ENCODE peak calls at places on chromosomes 13 and 19, in nine cellular contexts. Q is fibroblast of mammary gland; P is tibial nerve; K is CD8-positive, alpha-beta memory T cell; X is mesendoderm; Y is astrocyte; D is astrocyte of the spinal cord; U is foreskin fibroblast; F is neuronal stem cell. C is an unnamed sample.

GRCh38 chr19:38735257-38735686 is 9.0 kb downstream of the CAPN12 start:
- DNase-seq in Q (no peak), P (no peak), K (peak), X (peak), Y (no peak), D (no peak), U (no peak), F (no peak), C (no peak)

GRCh38 chr13:97274782-97275252 is 52.7 kb downstream of the MBNL2 start:
- DNase-seq in Q (peak), P (no peak), K (no peak), X (no peak), Y (peak), D (peak), U (no peak), F (no peak), C (no peak)

GRCh38 chr19:28541602-28542393 is 671.2 kb downstream of the UQCRFS1 start:
- DNase-seq in Q (no peak), P (no peak), K (no peak), X (no peak), Y (no peak), D (no peak), U (no peak), F (no peak), C (no peak)

GRCh38 chr13:20159646-20160345 is 1.1 kb downstream of the GJA3 start:
- DNase-seq in Q (peak), P (no peak), K (no peak), X (no peak), Y (peak), D (peak), U (peak), F (no peak), C (no peak)

GRCh38 chr13:40494513-40494912 is 171.9 kb downstream of the FOXO1 start:
- DNase-seq in Q (no peak), P (no peak), K (no peak), X (no peak), Y (peak), D (peak), U (no peak), F (no peak), C (no peak)

GRCh38 chr19:17565611-17566010 is 10.2 kb downstream of the COLGALT1 start:
- DNase-seq in Q (no peak), P (no peak), K (no peak), X (no peak), Y (no peak), D (no peak), U (no peak), F (no peak), C (no peak)

GRCh38 chr13:111420113-111420876 is 99.9 kb downstream of the TEX29 start:
- DNase-seq in Q (no peak), P (no peak), K (no peak), X (no peak), Y (no peak), D (no peak), U (no peak), F (no peak), C (no peak)

GRCh38 chr19:34230833-34231232 is 23.5 kb upstream of the GARRE1 start:
- DNase-seq in Q (no peak), P (no peak), K (no peak), X (no peak), Y (no peak), D (no peak), U (no peak), F (no peak), C (no peak)

GRCh38 chr19:1292419-1293151 is 6.9 kb downstream of the EFNA2 start:
- DNase-seq in Q (no peak), P (no peak), K (no peak), X (no peak), Y (no peak), D (no peak), U (no peak), F (no peak), C (no peak)

GRCh38 chr19:20999731-21000352 is 20.6 kb upstream of the ZNF430 start:
- DNase-seq in Q (peak), P (peak), K (peak), X (peak), Y (peak), D (peak), U (peak), F (peak), C (peak)

GRCh38 chr19:46945668-46946067 is 74.0 kb upstream of the NPAS1 start:
- DNase-seq in Q (peak), P (no peak), K (no peak), X (no peak), Y (no peak), D (no peak), U (no peak), F (no peak), C (no peak)

GRCh38 chr19:5108866-5109265 is 140.0 kb downstream of the KDM4B start:
- DNase-seq in Q (no peak), P (no peak), K (no peak), X (no peak), Y (no peak), D (no peak), U (no peak), F (no peak), C (no peak)

GRCh38 chr19:55606471-55606787 is 982 bp downstream of the ZNF865 start:
- DNase-seq in Q (no peak), P (no peak), K (no peak), X (no peak), Y (no peak), D (no peak), U (no peak), F (no peak), C (no peak)

GRCh38 chr19:55605207-55605636 is 225 bp upstream of the ZNF865 start:
- DNase-seq in Q (peak), P (peak), K (peak), X (peak), Y (peak), D (peak), U (peak), F (peak), C (peak)

GRCh38 chr19:55606817-55607216 is 1.4 kb downstream of the ZNF865 start:
- DNase-seq in Q (no peak), P (no peak), K (no peak), X (no peak), Y (no peak), D (no peak), U (no peak), F (no peak), C (no peak)

GRCh38 chr19:55603581-55604292 is 1.7 kb upstream of the ZNF865 start:
- DNase-seq in Q (no peak), P (no peak), K (no peak), X (peak), Y (no peak), D (no peak), U (no peak), F (no peak), C (no peak)

DNA sequence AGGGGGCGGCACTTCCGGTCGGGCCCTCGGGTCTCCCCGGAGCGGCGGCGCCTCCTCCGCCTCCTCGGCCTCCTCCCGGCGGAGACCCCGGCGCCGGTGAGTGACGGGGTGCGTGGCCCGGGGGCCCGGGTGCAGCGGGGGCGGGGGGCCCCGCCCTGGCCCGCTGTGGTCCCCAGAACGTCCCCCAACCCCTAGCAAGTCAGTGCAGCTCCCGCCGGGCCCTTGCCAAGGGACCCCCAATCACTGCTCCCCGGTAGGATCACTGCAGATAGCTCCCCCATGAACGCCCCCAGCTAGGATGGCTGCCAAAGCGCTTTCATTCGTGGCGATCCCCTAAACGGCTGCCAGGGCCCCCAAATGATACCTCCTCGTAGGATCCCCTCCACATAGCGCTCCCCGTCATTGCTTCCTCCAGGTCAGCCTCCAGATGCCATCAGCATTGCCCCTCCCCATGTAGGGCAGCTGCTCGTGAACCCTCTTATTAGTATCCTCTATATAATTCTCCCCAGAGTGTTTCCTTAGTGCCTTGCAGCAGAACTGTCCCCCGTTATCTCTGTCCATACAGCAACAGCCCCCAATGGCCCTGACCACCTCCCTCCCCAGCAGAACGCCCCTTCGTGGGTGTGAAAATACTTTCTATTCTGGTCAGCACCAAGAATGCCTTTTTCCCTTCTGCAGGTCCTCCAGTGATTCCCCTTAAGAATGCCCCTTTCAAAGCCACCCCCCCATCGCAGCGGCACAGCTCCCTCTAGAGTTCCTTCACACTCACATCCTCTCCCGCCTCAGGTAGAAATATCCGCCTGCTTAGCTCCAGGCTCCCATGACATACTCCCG is at the start of gene ZNF865:
- DNase-seq in Q (peak), P (no peak), K (peak), X (peak), Y (peak), D (peak), U (peak), F (no peak), C (peak)
- H3K4me3 ChIP-seq in Q (peak), P (peak), K (peak), X (peak), Y (peak), D (peak), U (peak), F (peak), C (peak)

GRCh38 chr19:58060231-58060630 is 1.1 kb downstream of the ZNF135 start:
- DNase-seq in Q (no peak), P (no peak), K (no peak), X (no peak), Y (no peak), D (no peak), U (no peak), F (no peak), C (no peak)

GRCh38 chr19:58059681-58060080 is 599 bp downstream of the ZNF135 start:
- DNase-seq in Q (no peak), P (no peak), K (no peak), X (no peak), Y (no peak), D (no peak), U (no peak), F (no peak), C (no peak)

GRCh38 chr19:58056861-58057260 is 2.2 kb upstream of the ZNF135 start:
- DNase-seq in Q (no peak), P (no peak), K (no peak), X (no peak), Y (no peak), D (no peak), U (no peak), F (no peak), C (no peak)

GRCh38 chr19:58058428-58058827 is 654 bp upstream of the ZNF135 start:
- DNase-seq in Q (no peak), P (no peak), K (no peak), X (no peak), Y (no peak), D (no peak), U (no peak), F (no peak), C (no peak)

DNA sequence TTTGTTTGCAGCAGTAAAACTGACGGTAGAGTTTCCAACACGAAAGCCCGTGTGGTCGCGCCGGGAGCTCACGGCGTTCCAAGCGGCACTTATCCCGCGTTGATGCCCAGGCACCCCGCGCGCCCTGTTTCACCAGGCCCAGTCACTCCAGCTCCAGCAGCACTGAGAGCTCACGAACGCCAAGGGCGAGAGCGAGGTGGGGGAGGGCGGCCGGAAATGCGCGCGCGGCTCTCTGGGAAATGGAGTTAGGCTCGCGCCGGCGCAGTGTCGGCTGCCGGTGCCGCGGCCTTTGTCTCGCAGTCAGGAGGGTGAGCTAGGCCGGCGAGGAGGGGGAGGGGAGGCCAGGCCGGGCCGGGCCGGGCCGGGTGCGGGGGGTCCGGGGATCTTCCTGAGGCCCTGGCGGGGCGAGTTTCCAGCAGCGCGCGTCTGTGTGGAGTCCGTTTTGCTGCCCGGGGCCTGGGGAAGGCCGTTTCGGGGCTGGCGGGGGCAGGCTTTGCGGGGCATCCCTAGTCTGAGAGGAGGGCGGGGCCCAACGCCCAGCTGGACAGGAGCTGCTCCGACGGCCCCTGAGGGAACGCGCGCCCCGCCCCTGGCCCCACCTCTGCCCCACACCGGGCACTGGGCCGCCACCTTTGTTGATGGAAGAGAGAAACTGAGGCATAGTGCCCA is at the start of gene ZNF135:
- DNase-seq in Q (peak), P (peak), K (peak), X (peak), Y (peak), D (peak), U (peak), F (peak), C (peak)
- H3K4me3 ChIP-seq in Q (peak), P (peak), K (peak), X (no peak), Y (peak), D (peak), U (peak), F (peak), C (peak)

DNA sequence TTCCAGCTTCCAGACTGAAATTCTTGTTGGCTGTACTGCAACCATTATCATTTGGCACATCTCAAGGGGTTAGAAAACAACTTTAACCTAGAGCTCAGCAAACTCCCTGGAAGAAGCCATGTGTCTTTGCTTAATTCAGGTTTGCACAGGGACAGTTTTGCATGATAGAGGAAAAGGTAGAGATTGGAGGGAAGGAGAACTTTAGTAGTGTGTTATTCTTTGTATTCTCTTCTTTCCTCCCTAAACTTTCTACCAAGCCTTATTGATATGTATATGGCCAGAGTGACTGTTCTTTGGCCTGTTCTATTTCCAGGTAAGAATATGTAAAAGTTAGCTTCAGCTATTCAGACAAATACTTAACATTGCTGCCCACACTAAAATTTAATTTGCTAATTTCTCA is 53.1 kb downstream of the UGGT2 start:
- DNase-seq in Q (no peak), P (no peak), K (no peak), X (no peak), Y (no peak), D (no peak), U (no peak), F (no peak), C (no peak)
- H3K4me3 ChIP-seq in Q (no peak), P (no peak), K (no peak), X (no peak), Y (no peak), D (no peak), U (no peak), F (no peak), C (no peak)

DNA sequence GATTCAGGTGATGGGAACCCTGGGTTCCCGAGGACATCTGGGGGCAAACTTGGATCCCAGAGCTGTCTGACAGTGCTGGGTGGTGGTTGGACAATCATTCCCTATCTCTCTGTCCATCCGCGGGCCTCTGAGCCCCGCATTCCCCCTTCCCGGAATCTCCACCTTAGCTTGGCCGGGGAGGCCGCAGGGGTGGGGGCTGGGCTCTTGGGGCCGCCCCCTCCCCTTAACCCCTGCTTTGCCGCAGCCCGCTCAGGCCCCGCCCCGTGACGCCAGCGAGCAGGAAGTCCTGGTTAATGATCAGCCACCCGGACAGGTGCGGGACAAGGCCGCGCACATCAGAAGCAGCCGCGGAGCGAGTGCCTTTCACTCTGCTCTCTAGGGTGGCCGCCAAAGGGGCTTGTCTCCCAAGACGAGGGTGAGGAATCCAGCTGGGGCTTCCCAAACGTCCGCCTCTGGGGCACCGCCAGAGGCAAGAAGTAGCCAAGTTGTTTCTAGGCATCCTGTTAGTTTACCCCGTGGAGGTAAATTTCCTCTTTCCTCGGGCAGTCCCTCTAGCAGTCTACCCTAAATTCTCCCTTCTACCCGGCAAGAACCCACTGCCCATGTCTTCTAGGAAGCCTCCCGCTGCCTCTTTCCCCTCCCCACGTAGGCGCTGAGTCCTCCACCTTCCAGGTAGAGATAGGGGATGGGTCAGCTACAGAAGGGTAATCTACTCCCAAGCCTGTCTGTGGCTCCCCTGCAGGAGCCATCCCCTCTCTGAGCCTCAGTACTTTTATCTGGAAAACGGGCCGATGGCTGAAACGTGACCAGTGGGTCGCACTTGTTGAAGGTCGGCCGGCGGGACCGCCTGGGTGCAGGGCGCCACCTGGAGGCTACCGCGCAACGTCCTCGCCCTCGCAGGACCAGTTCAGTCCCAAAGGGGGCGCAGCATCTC is 3.0 kb downstream of the IRF2BP1 start:
- DNase-seq in Q (peak), P (peak), K (peak), X (peak), Y (peak), D (peak), U (peak), F (peak), C (peak)
- H3K4me3 ChIP-seq in Q (no peak), P (peak), K (no peak), X (peak), Y (peak), D (peak), U (no peak), F (no peak), C (no peak)

DNA sequence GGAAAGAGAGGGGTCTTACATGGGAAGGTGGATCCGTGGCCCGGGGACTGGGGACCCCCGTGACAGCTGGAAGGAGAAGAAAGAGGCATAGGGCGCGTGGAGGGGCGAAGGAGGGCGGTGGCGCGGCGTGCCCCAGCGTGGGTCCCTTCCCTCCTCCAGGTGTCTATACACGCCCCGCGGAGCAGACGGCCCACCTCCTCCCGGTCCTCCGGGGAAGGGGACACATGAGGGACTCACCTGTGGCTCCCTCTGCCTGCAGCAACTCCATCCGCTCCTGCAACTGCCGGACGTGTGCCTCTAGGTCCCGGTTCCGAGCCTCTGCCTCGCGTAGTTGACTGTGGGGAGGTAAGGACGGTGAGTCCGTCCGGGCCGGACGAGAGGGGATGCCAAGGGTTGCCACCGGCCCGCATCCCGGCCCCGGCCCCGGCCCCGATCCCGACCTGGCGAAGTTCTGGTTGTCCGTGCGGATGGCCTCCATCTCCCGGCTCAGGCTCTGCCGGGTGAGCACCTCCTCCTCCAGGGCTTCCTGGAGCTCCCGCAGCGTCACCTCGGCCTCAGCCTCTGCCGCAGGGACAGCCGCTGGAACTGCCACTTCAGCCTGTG is 2.4 kb upstream of the SIX5 start:
- DNase-seq in Q (no peak), P (no peak), K (no peak), X (no peak), Y (no peak), D (no peak), U (no peak), F (no peak), C (no peak)
- H3K4me3 ChIP-seq in Q (no peak), P (peak), K (no peak), X (no peak), Y (no peak), D (no peak), U (peak), F (no peak), C (no peak)

GRCh38 chr13:27465611-27466010 is 15.2 kb upstream of the MTIF3 start:
- DNase-seq in Q (no peak), P (no peak), K (no peak), X (no peak), Y (no peak), D (no peak), U (no peak), F (no peak), C (no peak)

GRCh38 chr13:27470042-27470830 is 19.9 kb upstream of the MTIF3 start:
- DNase-seq in Q (no peak), P (no peak), K (no peak), X (no peak), Y (no peak), D (no peak), U (no peak), F (no peak), C (no peak)

GRCh38 chr13:27461940-27462584 is 11.7 kb upstream of the MTIF3 start:
- DNase-seq in Q (no peak), P (no peak), K (no peak), X (no peak), Y (no peak), D (no peak), U (no peak), F (no peak), C (no peak)

GRCh38 chr13:27463500-27463899 is 13.1 kb upstream of the MTIF3 start:
- DNase-seq in Q (no peak), P (no peak), K (no peak), X (no peak), Y (no peak), D (no peak), U (no peak), F (no peak), C (no peak)

DNA sequence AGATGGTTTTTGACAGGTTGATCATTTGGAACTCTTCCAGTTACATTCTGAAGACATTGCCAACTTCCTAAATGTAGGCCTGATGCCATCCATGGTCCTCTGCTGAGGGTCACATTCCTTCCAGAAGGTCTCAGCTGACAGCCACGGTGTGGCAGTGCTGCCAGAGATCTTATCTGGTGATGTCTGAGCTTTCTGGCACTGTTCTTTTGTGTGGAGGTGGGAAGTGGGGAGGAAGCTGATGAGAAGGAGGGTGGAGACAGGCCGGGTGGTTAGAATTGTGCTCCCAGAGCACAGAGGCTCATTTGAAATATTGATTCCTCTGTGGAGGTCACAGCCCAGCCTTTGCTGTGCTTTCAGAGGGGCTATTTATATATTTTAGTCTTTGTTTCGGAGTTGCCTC is 16.1 kb upstream of the MTIF3 start:
- DNase-seq in Q (no peak), P (no peak), K (no peak), X (no peak), Y (no peak), D (no peak), U (no peak), F (no peak), C (no peak)
- H3K4me3 ChIP-seq in Q (no peak), P (no peak), K (no peak), X (no peak), Y (no peak), D (no peak), U (no peak), F (no peak), C (no peak)

GRCh38 chr19:9966024-9966423 is 29.7 kb upstream of the OLFM2 start:
- DNase-seq in Q (no peak), P (no peak), K (no peak), X (no peak), Y (no peak), D (no peak), U (no peak), F (no peak), C (no peak)
- H3K4me3 ChIP-seq in Q (no peak), P (no peak), K (no peak), X (no peak), Y (no peak), D (no peak), U (no peak), F (no peak), C (no peak)

GRCh38 chr13:71021810-71022422 is 845.1 kb downstream of the DACH1 start:
- DNase-seq in Q (no peak), P (no peak), K (no peak), X (no peak), Y (no peak), D (no peak), U (no peak), F (no peak), C (no peak)
- H3K4me3 ChIP-seq in Q (no peak), P (no peak), K (no peak), X (no peak), Y (no peak), D (no peak), U (no peak), F (no peak), C (no peak)

C was measured in brain microvascular endothelial cell.